ENCODE peak calls at places on chromosomes 3 and 15, in five cellular contexts. One of them, this sample, is unnamed.

GRCh38 chr3:157330206-157330605 is 106.4 kb upstream of the PTX3 start:
- DNase-seq in HepG2: no peak
- DNase-seq in adrenal gland: no peak
- DNase-seq in transverse colon: no peak
- DNase-seq in ovary: no peak
- DNase-seq in this sample: no peak

GRCh38 chr3:195868336-195868865 is 40.0 kb downstream of the TNK2 start:
- DNase-seq in HepG2: no peak
- DNase-seq in adrenal gland: no peak
- DNase-seq in transverse colon: no peak
- DNase-seq in ovary: no peak
- DNase-seq in this sample: no peak

GRCh38 chr3:120615863-120616599 is 19.9 kb downstream of the NDUFB4 start:
- DNase-seq in HepG2: no peak
- DNase-seq in adrenal gland: peak; percentile 94
- DNase-seq in transverse colon: peak; percentile 15
- DNase-seq in ovary: no peak
- DNase-seq in this sample: no peak

GRCh38 chr15:50797926-50798325 is 32.4 kb upstream of the SPPL2A start:
- DNase-seq in HepG2: no peak
- DNase-seq in adrenal gland: no peak
- DNase-seq in transverse colon: no peak
- DNase-seq in ovary: no peak
- DNase-seq in this sample: no peak

GRCh38 chr15:47820780-47821319 is 103.5 kb downstream of the SEMA6D start:
- DNase-seq in HepG2: no peak
- DNase-seq in adrenal gland: no peak
- DNase-seq in transverse colon: no peak
- DNase-seq in ovary: no peak
- DNase-seq in this sample: no peak

GRCh38 chr3:107745354-107745753 is 222.6 kb downstream of the BBX start:
- DNase-seq in HepG2: no peak
- DNase-seq in adrenal gland: no peak
- DNase-seq in transverse colon: no peak
- DNase-seq in ovary: no peak
- DNase-seq in this sample: no peak

GRCh38 chr3:190038050-190038631 is 82.6 kb downstream of the P3H2 start:
- DNase-seq in HepG2: no peak
- DNase-seq in adrenal gland: peak; percentile 92
- DNase-seq in transverse colon: peak; percentile 44
- DNase-seq in ovary: no peak
- DNase-seq in this sample: no peak

GRCh38 chr15:51796777-51797474 is 32.5 kb upstream of the TMOD3 start:
- DNase-seq in HepG2: peak; percentile 52
- DNase-seq in adrenal gland: no peak
- DNase-seq in transverse colon: no peak
- DNase-seq in ovary: no peak
- DNase-seq in this sample: no peak

GRCh38 chr3:171186383-171186782 is 159.9 kb upstream of the SLC2A2 start:
- DNase-seq in HepG2: no peak
- DNase-seq in adrenal gland: no peak
- DNase-seq in transverse colon: no peak
- DNase-seq in ovary: no peak
- DNase-seq in this sample: no peak

GRCh38 chr3:184078851-184079250 is 18.0 kb upstream of the HTR3E start:
- DNase-seq in HepG2: no peak
- DNase-seq in adrenal gland: no peak
- DNase-seq in transverse colon: no peak
- DNase-seq in ovary: no peak
- DNase-seq in this sample: no peak

GRCh38 chr3:190673157-190673556 is 159.3 kb downstream of the IL1RAP start:
- DNase-seq in HepG2: no peak
- DNase-seq in adrenal gland: no peak
- DNase-seq in transverse colon: no peak
- DNase-seq in ovary: no peak
- DNase-seq in this sample: no peak

GRCh38 chr3:35635407-35635806 is 3.9 kb upstream of the ARPP21 start:
- DNase-seq in HepG2: no peak
- DNase-seq in adrenal gland: no peak
- DNase-seq in transverse colon: no peak
- DNase-seq in ovary: no peak
- DNase-seq in this sample: no peak

GRCh38 chr15:91407237-91407889 is 307.3 kb downstream of the SV2B start:
- DNase-seq in HepG2: no peak
- DNase-seq in adrenal gland: peak; percentile 56
- DNase-seq in transverse colon: no peak
- DNase-seq in ovary: no peak
- DNase-seq in this sample: no peak

GRCh38 chr15:47741082-47741481 is 23.8 kb downstream of the SEMA6D start:
- DNase-seq in HepG2: no peak
- DNase-seq in adrenal gland: no peak
- DNase-seq in transverse colon: no peak
- DNase-seq in ovary: no peak
- DNase-seq in this sample: no peak

GRCh38 chr15:38671675-38672141 is 107.1 kb upstream of the RASGRP1 start:
- DNase-seq in HepG2: no peak
- DNase-seq in adrenal gland: no peak
- DNase-seq in transverse colon: no peak
- DNase-seq in ovary: no peak
- DNase-seq in this sample: no peak

GRCh38 chr15:28130651-28131050 is 31.5 kb upstream of the OCA2 start:
- DNase-seq in HepG2: no peak
- DNase-seq in adrenal gland: no peak
- DNase-seq in transverse colon: no peak
- DNase-seq in ovary: no peak
- DNase-seq in this sample: no peak

GRCh38 chr3:151877269-151877668 is 3.8 kb downstream of the SUCNR1 start:
- DNase-seq in HepG2: no peak
- DNase-seq in adrenal gland: no peak
- DNase-seq in transverse colon: no peak
- DNase-seq in ovary: no peak
- DNase-seq in this sample: no peak

GRCh38 chr3:151873433-151873832 is at the start of gene SUCNR1:
- DNase-seq in HepG2: no peak
- DNase-seq in adrenal gland: no peak
- DNase-seq in transverse colon: no peak
- DNase-seq in ovary: no peak
- DNase-seq in this sample: no peak

GRCh38 chr3:151879037-151879436 is 5.6 kb downstream of the SUCNR1 start:
- DNase-seq in HepG2: no peak
- DNase-seq in adrenal gland: no peak
- DNase-seq in transverse colon: no peak
- DNase-seq in ovary: no peak
- DNase-seq in this sample: no peak

GRCh38 chr3:151878445-151878844 is 5.0 kb downstream of the SUCNR1 start:
- DNase-seq in HepG2: no peak
- DNase-seq in adrenal gland: no peak
- DNase-seq in transverse colon: no peak
- DNase-seq in ovary: no peak
- DNase-seq in this sample: no peak

GRCh38 chr3:151875759-151876158 is 2.3 kb downstream of the SUCNR1 start:
- DNase-seq in HepG2: no peak
- DNase-seq in adrenal gland: no peak
- DNase-seq in transverse colon: no peak
- DNase-seq in ovary: no peak
- DNase-seq in this sample: no peak
- H3K4me3 ChIP-seq in HepG2: no peak overlapping the region
- H3K4me3 ChIP-seq in adrenal gland: no peak overlapping the region
- H3K4me3 ChIP-seq in transverse colon: no peak overlapping the region
- H3K4me3 ChIP-seq in ovary: no peak overlapping the region
- H3K4me3 ChIP-seq in this sample: no peak overlapping the region

DNA sequence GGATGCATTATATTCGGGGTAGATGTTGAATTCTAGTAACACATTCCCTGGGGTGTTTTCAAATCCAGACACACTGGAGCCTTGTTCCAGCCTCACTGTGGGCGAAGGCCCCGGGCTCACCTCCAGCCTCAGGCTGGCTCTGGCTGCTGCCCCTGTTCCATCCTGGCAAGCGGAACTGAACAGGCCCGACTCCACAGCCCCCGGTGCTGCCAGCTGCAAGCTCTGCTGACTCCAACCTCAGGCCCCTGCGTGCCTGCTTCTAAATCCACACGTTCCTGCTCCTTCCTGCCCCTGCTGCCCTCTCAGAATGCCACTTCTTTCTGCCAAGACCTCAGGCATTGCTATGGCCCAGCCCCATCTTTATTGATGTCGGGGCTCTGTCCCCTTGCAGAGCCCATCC is 90.6 kb downstream of the LIPC start:
- DNase-seq in HepG2: no peak
- DNase-seq in adrenal gland: peak; percentile 42
- DNase-seq in transverse colon: no peak
- DNase-seq in ovary: no peak
- DNase-seq in this sample: no peak
- TF ChIP-seq CTCF in HepG2: no peak
- TF ChIP-seq CTCF in adrenal gland: no peak
- TF ChIP-seq CTCF in transverse colon: no peak
- TF ChIP-seq CTCF in ovary: no peak
- TF ChIP-seq CTCF in this sample: no peak

GRCh38 chr15:73746883-73747282 is 6.3 kb downstream of the INSYN1 start:
- DNase-seq in HepG2: no peak
- DNase-seq in adrenal gland: no peak
- DNase-seq in transverse colon: no peak
- DNase-seq in ovary: no peak
- DNase-seq in this sample: no peak
- H3K27me3 ChIP-seq in HepG2: peaks cover 6% of the 10 kb centered on the region
- H3K27me3 ChIP-seq in adrenal gland: peaks cover 4% of the 10 kb centered on the region
- H3K27me3 ChIP-seq in transverse colon: peaks cover 17% of the 10 kb centered on the region
- H3K27me3 ChIP-seq in ovary: no peaks in the 10 kb centered on the region
- H3K27me3 ChIP-seq in this sample: no peaks in the 10 kb centered on the region

GRCh38 chr3:29324180-29324651 is 43.3 kb downstream of the RBMS3 start:
- DNase-seq in HepG2: no peak
- DNase-seq in adrenal gland: peak; percentile 88
- DNase-seq in transverse colon: peak; percentile 11
- DNase-seq in ovary: peak; percentile 58
- DNase-seq in this sample: peak; percentile 18
- H3K4me3 ChIP-seq in HepG2: no peak overlapping the region
- H3K4me3 ChIP-seq in adrenal gland: no peak overlapping the region
- H3K4me3 ChIP-seq in transverse colon: peak overlapping the region; percentile 19
- H3K4me3 ChIP-seq in ovary: peak overlapping the region; percentile 9
- H3K4me3 ChIP-seq in this sample: peak overlapping the region; percentile 6

DNA sequence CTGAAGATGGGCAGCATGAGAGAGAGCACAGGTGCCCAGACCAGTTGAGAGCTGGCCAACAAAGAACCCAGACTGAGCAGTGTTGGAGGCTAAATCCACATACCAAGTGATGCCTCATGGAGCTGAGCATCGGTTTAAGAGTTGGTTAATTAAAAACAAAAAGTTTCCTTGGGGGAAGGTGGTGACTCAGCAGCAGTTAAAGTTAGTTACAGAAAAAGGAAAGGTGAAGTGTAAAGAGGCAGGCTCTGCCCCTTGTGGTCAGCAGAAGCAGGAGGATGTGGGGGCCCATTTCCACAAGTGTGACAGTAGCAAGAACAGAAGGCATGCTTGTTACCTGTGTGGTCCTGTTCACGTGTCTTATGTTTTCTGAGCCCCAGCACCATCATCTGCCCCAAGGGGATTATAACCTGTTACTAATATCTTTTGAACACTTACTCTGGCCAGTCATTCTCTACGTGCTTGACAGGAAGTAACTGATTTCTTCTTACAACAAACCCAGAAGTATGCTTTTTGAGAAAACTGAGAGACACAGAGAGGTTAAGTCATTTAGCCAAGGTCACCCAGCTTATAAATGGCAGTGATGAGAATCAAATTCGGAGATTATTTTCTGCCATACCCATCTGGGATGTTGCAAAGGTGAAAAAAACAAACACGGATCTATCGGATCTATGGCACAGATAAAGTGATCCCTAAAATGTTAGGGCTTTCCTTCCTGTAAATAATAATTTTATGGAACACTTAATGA is 91.0 kb downstream of the EPHB1 start:
- DNase-seq in HepG2: no peak
- DNase-seq in adrenal gland: no peak
- DNase-seq in transverse colon: no peak
- DNase-seq in ovary: no peak
- DNase-seq in this sample: no peak
- TF ChIP-seq CTCF in HepG2: no peak
- TF ChIP-seq CTCF in adrenal gland: no peak
- TF ChIP-seq CTCF in transverse colon: no peak
- TF ChIP-seq CTCF in ovary: no peak
- TF ChIP-seq CTCF in this sample: no peak

GRCh38 chr3:53763353-53763752 is 82.9 kb downstream of the CHDH start:
- DNase-seq in HepG2: no peak
- DNase-seq in adrenal gland: no peak
- DNase-seq in transverse colon: no peak
- DNase-seq in ovary: no peak
- DNase-seq in this sample: no peak

GRCh38 chr3:53768478-53769459 is 77.5 kb downstream of the CHDH start:
- DNase-seq in HepG2: no peak
- DNase-seq in adrenal gland: no peak
- DNase-seq in transverse colon: no peak
- DNase-seq in ovary: no peak
- DNase-seq in this sample: no peak

GRCh38 chr3:53765753-53766152 is 80.5 kb downstream of the CHDH start:
- DNase-seq in HepG2: no peak
- DNase-seq in adrenal gland: no peak
- DNase-seq in transverse colon: no peak
- DNase-seq in ovary: no peak
- DNase-seq in this sample: no peak

GRCh38 chr3:53766706-53767105 is 79.5 kb downstream of the CHDH start:
- DNase-seq in HepG2: peak; percentile 3
- DNase-seq in adrenal gland: no peak
- DNase-seq in transverse colon: no peak
- DNase-seq in ovary: no peak
- DNase-seq in this sample: no peak

GRCh38 chr3:53764376-53764775 is 81.8 kb downstream of the CHDH start:
- DNase-seq in HepG2: no peak
- DNase-seq in adrenal gland: no peak
- DNase-seq in transverse colon: no peak
- DNase-seq in ovary: no peak
- DNase-seq in this sample: no peak
- H3K27me3 ChIP-seq in HepG2: no peaks in the 10 kb centered on the region
- H3K27me3 ChIP-seq in adrenal gland: no peaks in the 10 kb centered on the region
- H3K27me3 ChIP-seq in transverse colon: no peaks in the 10 kb centered on the region
- H3K27me3 ChIP-seq in ovary: no peaks in the 10 kb centered on the region
- H3K27me3 ChIP-seq in this sample: no peaks in the 10 kb centered on the region

GRCh38 chr15:41847981-41848380 is 9.3 kb downstream of the PLA2G4B start:
- DNase-seq in HepG2: no peak
- DNase-seq in adrenal gland: no peak
- DNase-seq in transverse colon: no peak
- DNase-seq in ovary: no peak
- DNase-seq in this sample: no peak
- H3K4me3 ChIP-seq in HepG2: no peak overlapping the region
- H3K4me3 ChIP-seq in adrenal gland: no peak overlapping the region
- H3K4me3 ChIP-seq in transverse colon: no peak overlapping the region
- H3K4me3 ChIP-seq in ovary: no peak overlapping the region
- H3K4me3 ChIP-seq in this sample: no peak overlapping the region